ENCODE peak calls at places on chromosomes 3 and 15, in eight cellular contexts. Z is upper lobe of right lung, N is fibroblast of lung, V is body of pancreas, B is AG10803, J is K562, E is choroid plexus epithelial cell, I is pancreas. O is an unnamed sample.

GRCh38 chr3:54882114-54882833 is 45.6 kb downstream of the LRTM1 start:
- DNase-seq in E (peak; percentile 92), B (peak; percentile 96), N (peak; percentile 99), Z (no peak), V (no peak), I (no peak), J (no peak), O (peak; percentile 97)

GRCh38 chr3:171399842-171400241 is 60.4 kb downstream of the TNIK start:
- DNase-seq in I (no peak), Z (no peak), V (no peak), N (no peak), J (no peak), E (no peak), B (no peak), O (no peak)

GRCh38 chr15:86231864-86232801 is 152.5 kb downstream of the AGBL1 start:
- DNase-seq in J (no peak), N (peak; percentile 31), I (peak; percentile 20), V (peak; percentile 32), E (peak; percentile 20), B (peak; percentile 26), Z (no peak), O (peak; percentile 22)

GRCh38 chr15:55942332-55942731 is 51.1 kb downstream of the NEDD4 start:
- DNase-seq in I (no peak), V (no peak), E (no peak), Z (no peak), B (no peak), N (no peak), J (no peak), O (no peak)

GRCh38 chr15:91224750-91225380 is 124.8 kb downstream of the SV2B start:
- DNase-seq in N (peak; percentile 3), E (peak; percentile 43), V (peak; percentile 47), J (peak; percentile 48), B (peak; percentile 24), Z (no peak), I (no peak), O (peak; percentile 15)

GRCh38 chr3:4977001-4977888 is 2.0 kb upstream of the BHLHE40 start:
- DNase-seq in Z (peak; percentile 91), I (peak; percentile 82), E (peak; percentile 93), N (peak; percentile 86), B (peak; percentile 89), J (peak; percentile 86), V (peak; percentile 89), O (peak; percentile 92)

GRCh38 chr15:60526127-60526616 is 47.2 kb upstream of the ICE2 start:
- DNase-seq in I (peak; percentile 45), Z (no peak), J (no peak), B (no peak), E (no peak), N (no peak), V (peak; percentile 25), O (no peak)

GRCh38 chr3:196735751-196736150 is 3.9 kb upstream of the PAK2 start:
- DNase-seq in I (no peak), Z (no peak), J (no peak), B (peak; percentile 62), V (no peak), N (peak; percentile 31), E (peak; percentile 60), O (no peak)

GRCh38 chr3:137163241-137163916 is 205.6 kb downstream of the IL20RB start:
- DNase-seq in B (no peak), J (no peak), I (no peak), E (no peak), Z (no peak), V (peak; percentile 2), N (no peak), O (no peak)

GRCh38 chr3:37819591-37819990 is 42.1 kb upstream of the CTDSPL start:
- DNase-seq in I (no peak), V (no peak), N (peak; percentile 22), E (no peak), Z (no peak), B (no peak), J (no peak), O (no peak)

GRCh38 chr3:13019243-13019701 is 54.0 kb downstream of the IQSEC1 start:
- DNase-seq in V (no peak), J (peak; percentile 82), I (no peak), Z (no peak), N (peak; percentile 90), B (peak; percentile 87), E (peak; percentile 80), O (peak; percentile 81)

GRCh38 chr3:62803276-62803675 is 71.9 kb downstream of the CADPS start:
- DNase-seq in N (no peak), V (no peak), I (no peak), B (no peak), J (no peak), E (no peak), Z (no peak), O (no peak)

GRCh38 chr3:126371096-126371705 is 14.0 kb upstream of the KLF15 start:
- DNase-seq in I (no peak), Z (peak; percentile 51), J (no peak), V (no peak), E (no peak), N (no peak), B (no peak), O (no peak)

GRCh38 chr3:75171632-75172230 is 492.4 kb upstream of the FRG2C start:
- DNase-seq in J (no peak), Z (no peak), V (no peak), I (no peak), E (peak; percentile 49), N (peak; percentile 2), B (peak; percentile 13), O (peak; percentile 4)

GRCh38 chr15:39641187-39641889 is 60.5 kb downstream of the THBS1 start:
- DNase-seq in Z (no peak), J (no peak), V (no peak), I (no peak), N (peak; percentile 57), E (no peak), B (no peak), O (no peak)

GRCh38 chr3:98812851-98813374 is 49.8 kb downstream of the ST3GAL6 start:
- DNase-seq in Z (peak; percentile 68), V (peak; percentile 14), E (peak; percentile 72), J (peak; percentile 9), B (peak; percentile 46), I (no peak), N (peak; percentile 23), O (no peak)

GRCh38 chr15:63587527-63587926 is 9.7 kb upstream of the FBXL22 start:
- DNase-seq in E (peak; percentile 36), V (no peak), I (no peak), N (peak; percentile 37), J (no peak), B (peak; percentile 81), Z (no peak), O (peak; percentile 30)

GRCh38 chr15:39543651-39544050 is 37.2 kb upstream of the THBS1 start:
- DNase-seq in I (no peak), E (peak; percentile 8), V (no peak), N (no peak), B (no peak), Z (no peak), J (peak; percentile 29), O (no peak)

GRCh38 chr3:141405025-141405424 is 36.7 kb downstream of the ZBTB38 start:
- DNase-seq in Z (no peak), B (peak; percentile 75), N (peak; percentile 78), V (no peak), J (no peak), I (no peak), E (peak; percentile 65), O (peak; percentile 69)

DNA sequence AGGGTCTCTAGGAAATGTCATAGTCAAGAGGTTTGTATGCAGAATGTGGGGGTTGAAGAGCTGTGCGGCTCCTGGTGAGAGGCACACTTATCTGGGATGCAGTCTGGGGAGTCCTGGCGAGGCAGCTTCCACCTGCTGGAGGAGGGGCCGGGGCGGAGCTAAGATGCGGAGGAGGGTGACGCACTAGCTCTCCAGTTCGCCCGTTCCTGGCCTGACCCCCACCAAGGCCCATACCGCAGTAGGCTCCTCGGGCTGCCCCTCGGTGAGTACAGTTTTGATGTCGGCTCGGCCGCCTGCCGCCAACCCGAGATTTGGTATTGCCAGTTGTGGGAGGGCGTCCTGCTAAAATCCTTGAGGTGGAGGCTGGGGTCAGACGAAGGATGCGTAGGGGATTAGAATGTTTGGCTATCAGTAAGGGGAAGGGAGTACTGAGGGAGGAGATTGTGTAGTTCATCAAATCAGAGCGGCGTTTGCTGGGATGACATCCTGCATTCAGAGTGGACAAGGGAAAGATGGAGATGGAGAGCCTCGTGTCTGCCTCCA is at the start of gene SCG5:
- DNase-seq in Z (peak; percentile 73), V (peak; percentile 57), E (peak; percentile 63), B (no peak), I (no peak), J (peak; percentile 66), N (peak; percentile 63), O (peak; percentile 35)
- H3K4me3 ChIP-seq in Z (no peak within 1 kb of the TSS), V (no peak within 1 kb of the TSS), E (peak within 1 kb of the TSS; percentile 62), B (peak within 1 kb of the TSS; percentile 39), I (no peak within 1 kb of the TSS), J (no peak within 1 kb of the TSS), N (peak within 1 kb of the TSS; percentile 51), O (peak within 1 kb of the TSS; percentile 40)

GRCh38 chr15:23039151-23039916 is at the start of gene TUBGCP5:
- DNase-seq in E (peak; percentile 99), N (peak; percentile 97), V (peak; percentile 98), B (peak; percentile 98), I (peak; percentile 98), J (peak; percentile 94), Z (peak; percentile 99), O (peak; percentile 98)
- TF ChIP-seq CTCF in E (peak; percentile 49), N (peak; percentile 24), V (peak; percentile 32), B (peak; percentile 41), I (no peak), J (peak; percentile 34), Z (peak; percentile 35), O (peak; percentile 42)

GRCh38 chr3:133641254-133641653 is 20.5 kb downstream of the TOPBP1 start:
- DNase-seq in V (no peak), E (no peak), N (no peak), B (no peak), I (no peak), Z (no peak), J (no peak), O (no peak)

GRCh38 chr3:133644768-133645167 is 17.0 kb downstream of the TOPBP1 start:
- DNase-seq in Z (no peak), N (peak; percentile 89), E (peak; percentile 94), B (peak; percentile 68), J (no peak), I (no peak), V (no peak), O (peak; percentile 87)

GRCh38 chr3:133649486-133650068 is 12.2 kb downstream of the TOPBP1 start:
- DNase-seq in J (no peak), Z (no peak), V (no peak), I (no peak), E (no peak), B (no peak), N (no peak), O (no peak)

GRCh38 chr3:133643611-133644010 is 18.1 kb downstream of the TOPBP1 start:
- DNase-seq in E (peak; percentile 50), N (no peak), V (no peak), Z (no peak), J (no peak), I (no peak), B (no peak), O (no peak)
- H3K4me3 ChIP-seq in E (no peak overlapping the region), N (no peak overlapping the region), V (no peak overlapping the region), Z (no peak overlapping the region), J (no peak overlapping the region), I (no peak overlapping the region), B (no peak overlapping the region), O (no peak overlapping the region)

DNA sequence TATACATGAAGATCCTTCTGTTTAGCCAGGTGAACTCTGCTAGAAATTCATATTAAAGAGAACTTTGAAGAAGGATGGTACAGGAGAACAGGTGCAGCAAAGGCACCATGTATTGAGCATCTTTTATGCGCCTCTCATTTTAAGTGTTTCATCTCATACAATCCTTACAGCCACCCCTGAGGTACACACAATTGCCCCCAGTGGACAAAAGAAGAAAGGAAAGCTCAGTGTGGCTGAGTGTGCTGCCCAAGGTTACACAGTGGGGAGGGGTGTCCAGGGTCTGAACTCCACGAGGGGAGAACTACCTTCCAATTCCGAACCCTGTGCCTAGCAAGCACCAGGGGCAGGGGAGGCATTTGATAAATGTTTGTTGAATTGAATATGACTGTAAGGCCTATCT is 98.6 kb downstream of the MECOM start:
- DNase-seq in V (no peak), I (no peak), E (no peak), B (no peak), N (no peak), J (peak; percentile 21), Z (no peak), O (no peak)
- TF ChIP-seq CTCF in V (no peak), I (no peak), E (peak; percentile 32), B (no peak), N (no peak), J (peak; percentile 12), Z (no peak), O (peak; percentile 24)